ENCODE peak calls at places on chromosomes 11 and 22, in seven cellular contexts. U, V, H, E, B, I and D are unnamed samples.

GRCh38 chr11:69497221-69497787 is 15.8 kb downstream of the LINC01488 start:
- DNase-seq in U (no peak), V (no peak), H (no peak), E (peak; percentile 96), B (peak; percentile 60), I (peak; percentile 10), D (peak; percentile 100)

GRCh38 chr11:1508491-1508891 is 21.9 kb upstream of the MOB2 start:
- DNase-seq in U (no peak), V (no peak), H (no peak), E (no peak), B (no peak), I (no peak), D (no peak)

GRCh38 chr22:50191041-50191740 is 5.5 kb downstream of the TRABD start:
- DNase-seq in U (no peak), V (peak; percentile 94), H (peak; percentile 53), E (no peak), B (no peak), I (no peak), D (no peak)

GRCh38 chr22:42873361-42873760 is 16.3 kb upstream of the ARFGAP3 start:
- DNase-seq in U (no peak), V (no peak), H (no peak), E (no peak), B (no peak), I (no peak), D (no peak)

GRCh38 chr22:32896951-32897350 is 95.4 kb downstream of the TIMP3 start:
- DNase-seq in U (no peak), V (no peak), H (no peak), E (no peak), B (no peak), I (no peak), D (no peak)

GRCh38 chr11:64094463-64095223 is 58.9 kb downstream of the FLRT1 start:
- DNase-seq in U (no peak), V (no peak), H (no peak), E (peak; percentile 74), B (peak; percentile 66), I (no peak), D (peak; percentile 98)

GRCh38 chr11:99911116-99911515 is 776.0 kb upstream of the ARHGAP42 start:
- DNase-seq in U (no peak), V (no peak), H (no peak), E (no peak), B (no peak), I (no peak), D (no peak)

GRCh38 chr11:88139865-88140264 is 35.4 kb downstream of the RAB38 start:
- DNase-seq in U (no peak), V (no peak), H (no peak), E (no peak), B (no peak), I (no peak), D (no peak)

GRCh38 chr11:43576834-43577521 is 103.6 kb upstream of the HSD17B12 start:
- DNase-seq in U (no peak), V (peak; percentile 27), H (no peak), E (peak; percentile 43), B (no peak), I (no peak), D (no peak)

GRCh38 chr11:112219476-112220232 is 6.6 kb upstream of the PTS start:
- DNase-seq in U (peak; percentile 50), V (peak; percentile 84), H (no peak), E (peak; percentile 63), B (no peak), I (peak; percentile 5), D (no peak)